ENCODE peak calls at places on chromosomes 12 and 14, in six cellular contexts. I is right lobe of liver; S is tibial artery; O is neural progenitor cell; H is CD8-positive, alpha-beta memory T cell; M is thoracic aorta. W is an unnamed sample.

GRCh38 chr12:91836264-91836663 is 309.4 kb downstream of the BTG1 start:
- DNase-seq in I (no peak), S (no peak), O (no peak), H (no peak), M (no peak), W (no peak)

GRCh38 chr14:69041783-69042182 is 62.7 kb upstream of the ACTN1 start:
- DNase-seq in I (no peak), S (no peak), O (no peak), H (no peak), M (no peak), W (no peak)

GRCh38 chr14:75088566-75089373 is 19.3 kb downstream of the ZC2HC1C start:
- DNase-seq in I (no peak), S (no peak), O (peak; percentile 87), H (no peak), M (peak; percentile 17), W (no peak)

GRCh38 chr12:113639474-113639873 is 167.8 kb upstream of the LHX5 start:
- DNase-seq in I (no peak), S (no peak), O (no peak), H (no peak), M (no peak), W (no peak)

GRCh38 chr12:95551305-95551704 is at the start of gene USP44:
- DNase-seq in I (no peak), S (no peak), O (peak; percentile 83), H (no peak), M (no peak), W (no peak)

GRCh38 chr14:68637106-68638021 is 155.5 kb downstream of the ZFP36L1 start:
- DNase-seq in I (no peak), S (peak; percentile 65), O (no peak), H (no peak), M (no peak), W (peak; percentile 40)

GRCh38 chr12:480831-481230 is 21.1 kb downstream of the B4GALNT3 start:
- DNase-seq in I (no peak), S (peak; percentile 94), O (no peak), H (no peak), M (peak; percentile 74), W (no peak)

GRCh38 chr12:58286353-58286752 is 345.0 kb downstream of the ATP23 start:
- DNase-seq in I (no peak), S (no peak), O (no peak), H (no peak), M (no peak), W (no peak)

GRCh38 chr14:51512321-51512720 is 139.4 kb upstream of the FRMD6 start:
- DNase-seq in I (no peak), S (no peak), O (no peak), H (no peak), M (no peak), W (no peak)

GRCh38 chr14:50955373-50956043 is 11.2 kb upstream of the PYGL start:
- DNase-seq in I (peak; percentile 75), S (no peak), O (peak; percentile 23), H (no peak), M (peak; percentile 63), W (peak; percentile 78)

DNA sequence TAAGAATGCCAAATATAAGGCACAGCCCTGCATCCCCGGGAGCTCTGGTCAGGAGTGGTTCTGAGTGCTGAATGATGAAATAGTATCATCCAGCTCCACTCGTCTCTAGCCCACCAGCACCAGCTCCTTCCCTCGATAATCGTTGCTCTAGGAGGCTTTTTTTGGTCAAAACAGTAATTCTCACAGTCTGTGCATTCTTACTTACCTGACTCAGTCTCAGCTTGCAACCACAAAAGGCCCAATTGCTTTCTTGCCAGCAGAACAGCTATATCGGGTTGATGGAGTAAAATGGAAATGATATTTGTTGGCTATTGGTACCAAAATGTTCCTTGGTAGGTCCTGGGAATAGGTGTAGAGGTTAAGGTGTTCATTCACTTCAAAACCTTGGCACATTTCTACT is 94.8 kb downstream of the BMP4 start:
- DNase-seq in I (no peak), S (no peak), O (no peak), H (no peak), M (no peak), W (no peak)
- H3K27ac ChIP-seq in I (no peak overlapping the region), S (no peak overlapping the region), O (no peak overlapping the region), H (no peak overlapping the region), M (no peak overlapping the region), W (no peak overlapping the region)

GRCh38 chr12:14243941-14244340 is 121.5 kb upstream of the ATF7IP start:
- DNase-seq in I (no peak), S (no peak), O (no peak), H (no peak), M (no peak), W (no peak)

GRCh38 chr12:14239350-14239934 is 126.0 kb upstream of the ATF7IP start:
- DNase-seq in I (peak; percentile 67), S (no peak), O (no peak), H (peak; percentile 51), M (no peak), W (no peak)

GRCh38 chr12:14238224-14238792 is 127.2 kb upstream of the ATF7IP start:
- DNase-seq in I (no peak), S (no peak), O (no peak), H (no peak), M (no peak), W (no peak)

GRCh38 chr12:14240873-14241220 is 124.6 kb upstream of the ATF7IP start:
- DNase-seq in I (no peak), S (no peak), O (no peak), H (no peak), M (no peak), W (no peak)

DNA sequence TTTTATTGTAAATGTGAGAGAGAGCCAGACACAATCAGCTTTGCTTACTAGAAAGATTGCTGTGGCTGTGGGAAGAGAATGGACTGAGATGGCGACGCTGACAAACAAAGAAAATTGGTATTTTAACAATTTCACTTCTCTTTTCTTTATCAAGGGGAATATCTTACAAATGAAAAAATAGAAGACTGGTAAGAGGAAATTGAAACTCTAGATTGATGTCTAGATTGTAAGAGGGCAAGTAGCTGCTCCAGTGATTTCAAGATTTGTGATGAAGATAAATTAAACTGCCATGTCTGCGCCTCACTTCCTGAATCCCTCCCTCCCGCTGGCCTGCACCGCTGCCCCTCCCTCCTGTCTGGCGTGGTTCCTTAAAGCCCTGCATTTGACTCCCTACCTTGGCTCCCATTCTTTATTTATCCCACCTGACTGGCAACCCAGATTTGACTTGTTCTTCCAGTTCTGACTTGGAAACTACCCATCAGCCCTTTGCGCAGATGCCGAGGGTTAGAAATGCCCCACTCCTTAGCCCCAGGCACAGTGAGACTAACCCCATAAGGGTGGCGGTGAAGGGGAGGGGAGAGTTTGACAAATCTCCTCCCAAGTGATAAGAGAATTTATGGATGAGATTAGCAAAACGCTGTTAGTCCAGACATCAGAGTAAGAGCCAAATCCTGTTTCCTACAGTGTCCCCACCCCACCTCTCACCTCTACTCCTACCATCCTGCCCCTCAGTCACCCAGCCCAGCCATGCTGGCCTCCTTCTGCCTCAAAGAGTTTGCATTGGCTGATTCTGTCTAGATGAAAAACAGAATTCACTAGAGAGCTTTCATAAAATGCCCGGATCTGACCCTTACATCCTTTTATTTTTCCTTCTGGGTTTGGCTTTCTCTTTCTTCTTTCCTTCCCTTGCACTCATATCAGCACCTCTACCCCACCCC is 125.3 kb upstream of the ATF7IP start:
- DNase-seq in I (no peak), S (no peak), O (no peak), H (no peak), M (no peak), W (no peak)
- H3K4me3 ChIP-seq in I (no peak overlapping the region), S (peak overlapping the region; percentile 5), O (no peak overlapping the region), H (peak overlapping the region; percentile 9), M (peak overlapping the region; percentile 49), W (peak overlapping the region; percentile 23)

GRCh38 chr14:64112859-64113258 is 181.3 kb downstream of the ESR2 start:
- DNase-seq in I (peak; percentile 84), S (no peak), O (no peak), H (no peak), M (no peak), W (no peak)
- H3K27ac ChIP-seq in I (peak overlapping the region; percentile 93), S (peak overlapping the region; percentile 71), O (no peak overlapping the region), H (no peak overlapping the region), M (peak overlapping the region; percentile 83), W (no peak overlapping the region)

GRCh38 chr14:99969673-99970322 is 95.4 kb upstream of the EVL start:
- DNase-seq in I (no peak), S (no peak), O (no peak), H (no peak), M (no peak), W (no peak)

GRCh38 chr14:99971087-99971928 is 93.9 kb upstream of the EVL start:
- DNase-seq in I (peak; percentile 88), S (peak; percentile 88), O (peak; percentile 98), H (peak; percentile 82), M (peak; percentile 39), W (peak; percentile 90)

GRCh38 chr14:99971929-99972747 is 93.1 kb upstream of the EVL start:
- DNase-seq in I (peak; percentile 56), S (no peak), O (peak; percentile 75), H (peak; percentile 45), M (no peak), W (peak; percentile 80)

GRCh38 chr14:99975190-99975589 is 90.0 kb upstream of the EVL start:
- DNase-seq in I (no peak), S (no peak), O (no peak), H (no peak), M (no peak), W (no peak)

DNA sequence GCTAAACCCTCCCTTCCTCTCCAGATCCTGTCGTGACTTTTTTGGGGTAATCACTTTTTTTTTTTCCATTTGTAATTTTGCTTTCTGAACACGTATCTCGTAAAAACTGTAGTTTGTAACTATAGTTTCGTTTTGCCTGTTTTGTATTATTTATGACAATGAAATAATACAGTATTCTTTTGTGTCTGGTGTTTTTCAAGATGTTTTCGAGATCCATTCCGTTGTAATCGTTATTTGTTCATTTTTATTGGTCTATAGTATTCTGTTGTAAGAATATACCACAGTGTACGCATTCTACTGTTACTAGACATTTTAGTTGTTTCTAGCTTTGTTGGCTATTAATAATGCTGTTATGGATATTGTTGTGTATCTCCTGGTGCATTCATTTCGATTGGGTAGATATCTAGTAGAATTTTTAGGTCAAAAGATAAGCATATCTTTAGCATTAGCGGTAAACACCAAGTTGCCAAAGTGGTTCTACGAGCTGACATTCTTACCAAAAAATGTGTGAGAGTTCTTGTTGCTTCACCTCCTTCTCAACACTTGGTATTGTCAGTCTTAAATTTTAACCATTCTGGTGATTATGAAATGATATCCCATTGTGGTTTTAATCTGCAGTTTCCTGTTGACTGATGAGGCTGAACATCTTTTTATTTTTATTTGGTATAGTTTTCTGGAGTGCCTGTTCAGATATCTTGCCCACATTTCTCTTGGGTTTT is 92.3 kb upstream of the EVL start:
- DNase-seq in I (no peak), S (no peak), O (no peak), H (no peak), M (no peak), W (no peak)
- H3K4me3 ChIP-seq in I (peak overlapping the region; percentile 65), S (peak overlapping the region; percentile 67), O (peak overlapping the region; percentile 84), H (peak overlapping the region; percentile 67), M (peak overlapping the region; percentile 94), W (peak overlapping the region; percentile 90)

DNA sequence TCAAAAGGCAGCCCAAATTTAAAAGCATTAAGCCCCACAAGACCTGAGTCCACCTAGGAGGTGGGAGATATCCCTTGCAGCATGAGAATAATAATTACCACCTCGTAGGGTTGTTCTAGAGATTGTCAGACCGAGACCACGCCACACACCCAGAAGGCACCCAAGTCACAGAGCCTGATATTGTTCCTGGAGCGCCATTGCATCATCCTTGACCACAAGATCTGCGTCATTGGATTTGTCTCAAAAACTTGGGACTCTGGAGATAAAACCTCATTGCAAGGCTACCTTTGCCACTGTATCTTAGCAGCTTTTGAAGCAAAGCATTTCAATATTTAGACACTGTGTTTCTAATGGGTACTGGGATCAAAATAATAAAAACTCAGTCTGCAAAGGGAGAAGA is 29.4 kb upstream of the PPP2R5C start:
- DNase-seq in I (no peak), S (no peak), O (no peak), H (no peak), M (no peak), W (no peak)
- H3K27ac ChIP-seq in I (no peak overlapping the region), S (no peak overlapping the region), O (no peak overlapping the region), H (peak overlapping the region; percentile 86), M (no peak overlapping the region), W (peak overlapping the region; percentile 84)